ENCODE peak calls at places on chromosomes 6 and 20, in five cellular contexts. R is H1, A is H9, P is trophoblast cell, T is neuronal stem cell. F is an unnamed sample.

GRCh38 chr6:135522975-135523692 is 25.6 kb upstream of the AHI1 start:
- DNase-seq in R (no peak), A (no peak), P (peak), T (no peak), F (peak)

GRCh38 chr6:81939774-81940165 is 187.3 kb upstream of the TENT5A start:
- DNase-seq in R (no peak), A (no peak), P (peak), T (no peak), F (no peak)

GRCh38 chr20:58892126-58892931 is 39.8 kb downstream of the GNAS start:
- DNase-seq in R (peak), A (peak), P (peak), T (peak), F (peak)

GRCh38 chr6:75620387-75621304 is 19.0 kb downstream of the SENP6 start:
- DNase-seq in R (no peak), A (no peak), P (no peak), T (no peak), F (no peak)

GRCh38 chr6:15317934-15318902 is 72.3 kb downstream of the JARID2 start:
- DNase-seq in R (peak), A (no peak), P (peak), T (peak), F (peak)

GRCh38 chr6:26214826-26215199 is 127.6 kb downstream of the HFE start:
- DNase-seq in R (no peak), A (no peak), P (no peak), T (no peak), F (no peak)

GRCh38 chr6:11224966-11225463 is 7.5 kb downstream of the NEDD9 start:
- DNase-seq in R (no peak), A (no peak), P (no peak), T (no peak), F (no peak)

GRCh38 chr6:55886185-55886836 is 10.9 kb upstream of the BMP5 start:
- DNase-seq in R (no peak), A (no peak), P (peak), T (no peak), F (peak)

GRCh38 chr20:2330090-2330695 is 34.4 kb downstream of the TGM3 start:
- DNase-seq in R (no peak), A (no peak), P (no peak), T (no peak), F (no peak)

GRCh38 chr6:22043284-22043962 is 253.4 kb downstream of the PRL start:
- DNase-seq in R (no peak), A (no peak), P (peak), T (no peak), F (no peak)

GRCh38 chr6:152661776-152662175 is 24.6 kb upstream of the SYNE1 start:
- DNase-seq in R (no peak), A (no peak), P (no peak), T (no peak), F (no peak)

GRCh38 chr6:166333172-166333995 is 9.0 kb downstream of the SFT2D1 start:
- DNase-seq in R (no peak), A (no peak), P (no peak), T (no peak), F (no peak)

GRCh38 chr6:39037707-39038106 is 10.9 kb upstream of the GLP1R start:
- DNase-seq in R (no peak), A (no peak), P (no peak), T (no peak), F (no peak)

GRCh38 chr6:166052837-166053236 is 114.8 kb downstream of the TBXT start:
- DNase-seq in R (no peak), A (no peak), P (no peak), T (no peak), F (no peak)

GRCh38 chr20:56003966-56004365 is 1.4 kb downstream of the CBLN4 start:
- DNase-seq in R (no peak), A (peak), P (no peak), T (peak), F (no peak)

GRCh38 chr6:148414836-148415235 is 72.2 kb downstream of the SASH1 start:
- DNase-seq in R (no peak), A (no peak), P (peak), T (no peak), F (peak)

GRCh38 chr20:43976577-43976976 is 61.9 kb downstream of the TOX2 start:
- DNase-seq in R (no peak), A (no peak), P (no peak), T (no peak), F (no peak)

GRCh38 chr6:49906511-49906910 is 40.2 kb upstream of the CRISP1 start:
- DNase-seq in R (no peak), A (no peak), P (peak), T (no peak), F (peak)

GRCh38 chr6:158624684-158625682 is 19.6 kb downstream of the DYNLT1 start:
- DNase-seq in R (no peak), A (no peak), P (no peak), T (no peak), F (no peak)

GRCh38 chr20:8757146-8757545 is 311.7 kb upstream of the PLCB4 start:
- DNase-seq in R (no peak), A (no peak), P (no peak), T (no peak), F (peak)

GRCh38 chr6:125983246-125983945 is 2.9 kb upstream of the TRMT11 start:
- DNase-seq in R (no peak), A (no peak), P (no peak), T (no peak), F (peak)

GRCh38 chr6:127518710-127519468 is at the start of gene MTCL3:
- DNase-seq in R (peak), A (peak), P (no peak), T (peak), F (peak)

GRCh38 chr6:114524081-114524480 is 181.3 kb upstream of the HS3ST5 start:
- DNase-seq in R (no peak), A (no peak), P (no peak), T (no peak), F (no peak)

GRCh38 chr20:60283281-60283680 is 325.1 kb downstream of the CDH26 start:
- DNase-seq in R (no peak), A (no peak), P (no peak), T (no peak), F (no peak)

GRCh38 chr6:43724914-43725642 is 37.5 kb upstream of the MRPS18A start:
- DNase-seq in R (no peak), A (no peak), P (peak), T (no peak), F (peak)

GRCh38 chr6:124742971-124743370 is 219.3 kb upstream of the RNF217 start:
- DNase-seq in R (no peak), A (no peak), P (no peak), T (no peak), F (no peak)

GRCh38 chr20:4166726-4167035 is 151.3 kb upstream of the RNF24 start:
- DNase-seq in R (no peak), A (no peak), P (no peak), T (no peak), F (no peak)

GRCh38 chr20:32333181-32333987 is 24.7 kb upstream of the ASXL1 start:
- DNase-seq in R (no peak), A (no peak), P (peak), T (no peak), F (no peak)

GRCh38 chr20:4227085-4227821 is 211.9 kb upstream of the RNF24 start:
- DNase-seq in R (peak), A (peak), P (peak), T (no peak), F (peak)

GRCh38 chr6:119978274-119978889 is 628.8 kb upstream of the MAN1A1 start:
- DNase-seq in R (no peak), A (no peak), P (peak), T (no peak), F (peak)

GRCh38 chr6:154579046-154579823 is 68.8 kb upstream of the CNKSR3 start:
- DNase-seq in R (no peak), A (no peak), P (peak), T (no peak), F (no peak)

GRCh38 chr20:16821211-16822089 is 73.3 kb downstream of the OTOR start:
- DNase-seq in R (peak), A (peak), P (peak), T (peak), F (peak)

GRCh38 chr6:138088307-138088744 is 18.9 kb downstream of the PERP start:
- DNase-seq in R (no peak), A (no peak), P (peak), T (no peak), F (peak)

GRCh38 chr20:41213150-41213820 is 75.9 kb downstream of the PLCG1 start:
- DNase-seq in R (no peak), A (no peak), P (no peak), T (no peak), F (peak)

GRCh38 chr20:35329435-35330139 is 37.4 kb upstream of the FAM83C start:
- DNase-seq in R (peak), A (peak), P (peak), T (peak), F (peak)

GRCh38 chr6:106732541-106732940 is 103.2 kb downstream of the QRSL1 start:
- DNase-seq in R (no peak), A (no peak), P (no peak), T (no peak), F (no peak)
- H2BK12ac ChIP-seq in R (no peak), A (no peak), P (no peak), T (no peak), F (no peak)

GRCh38 chr6:7106215-7106751 is 1.5 kb upstream of the RREB1 start:
- DNase-seq in R (no peak), A (no peak), P (peak), T (no peak), F (peak)
- H2BK12ac ChIP-seq in R (peak), A (no peak), P (peak), T (no peak), F (peak)

GRCh38 chr6:91127752-91128151 is 540.9 kb upstream of the MAP3K7 start:
- DNase-seq in R (no peak), A (no peak), P (no peak), T (no peak), F (no peak)
- H2BK12ac ChIP-seq in R (no peak), A (no peak), P (no peak), T (no peak), F (no peak)

GRCh38 chr6:95231416-95231815 is 345.9 kb upstream of the MANEA start:
- DNase-seq in R (no peak), A (no peak), P (peak), T (no peak), F (no peak)
- H2BK12ac ChIP-seq in R (no peak), A (no peak), P (no peak), T (no peak), F (no peak)

GRCh38 chr20:46423342-46423741 is 16.9 kb upstream of the ELMO2 start:
- DNase-seq in R (no peak), A (no peak), P (no peak), T (no peak), F (no peak)
- H2BK12ac ChIP-seq in R (no peak), A (no peak), P (no peak), T (no peak), F (no peak)